ENCODE peak calls at places on chromosome 17, in seven cellular contexts. M, D, P, C, L, V and K are unnamed samples.

GRCh38 chr17:5587431-5588032 is 3.2 kb upstream of the NLRP1 start:
- DNase-seq in L (peak; percentile 78), M (no peak), C (no peak), D (peak; percentile 73), P (peak; percentile 21), V (peak; percentile 13), K (peak; percentile 85)

GRCh38 chr17:42623732-42624596 is 14.5 kb downstream of the TUBG1 start:
- DNase-seq in M (no peak), L (no peak), P (no peak), V (peak; percentile 14), D (no peak), C (no peak), K (peak; percentile 11)

GRCh38 chr17:7674934-7675333 is 12.4 kb downstream of the TP53 start:
- DNase-seq in V (no peak), M (no peak), L (no peak), D (no peak), C (no peak), P (no peak), K (no peak)

GRCh38 chr17:68634345-68634876 is 33.2 kb upstream of the FAM20A start:
- DNase-seq in P (no peak), V (no peak), D (no peak), L (no peak), C (no peak), M (no peak), K (no peak)

GRCh38 chr17:39548494-39548893 is 59.2 kb downstream of the NEUROD2 start:
- DNase-seq in P (no peak), C (no peak), V (no peak), M (no peak), L (no peak), D (no peak), K (no peak)

GRCh38 chr17:47276868-47277267 is 23.2 kb downstream of the ITGB3 start:
- DNase-seq in P (peak; percentile 68), D (peak; percentile 83), V (peak; percentile 24), C (no peak), L (no peak), M (no peak), K (peak; percentile 90)

GRCh38 chr17:30921544-30922196 is at the start of gene ADAP2:
- DNase-seq in P (no peak), L (peak; percentile 32), C (no peak), V (no peak), D (no peak), M (no peak), K (peak; percentile 20)

GRCh38 chr17:73203788-73204479 is 11.1 kb downstream of the COG1 start:
- DNase-seq in M (no peak), V (no peak), D (no peak), L (no peak), P (no peak), C (no peak), K (no peak)

GRCh38 chr17:52024296-52024870 is 134.1 kb downstream of the CA10 start:
- DNase-seq in C (peak; percentile 10), V (peak; percentile 60), D (no peak), L (peak; percentile 75), P (no peak), M (no peak), K (peak; percentile 49)

GRCh38 chr17:77327181-77327565 is 186.4 kb downstream of the SEC14L1 start:
- DNase-seq in C (no peak), V (no peak), P (no peak), M (no peak), D (no peak), L (no peak), K (no peak)

GRCh38 chr17:17567631-17568030 is 23.9 kb downstream of the PEMT start:
- DNase-seq in M (no peak), D (no peak), C (no peak), L (peak; percentile 90), P (no peak), V (peak; percentile 37), K (no peak)

GRCh38 chr17:66702106-66702936 is 132.6 kb upstream of the CACNG5 start:
- DNase-seq in V (no peak), L (no peak), D (no peak), M (no peak), P (no peak), C (no peak), K (no peak)

GRCh38 chr17:68435876-68436842 is 21.1 kb downstream of the WIPI1 start:
- DNase-seq in D (peak; percentile 77), L (peak; percentile 60), V (peak; percentile 45), P (peak; percentile 34), C (no peak), M (peak; percentile 66), K (peak; percentile 83)

GRCh38 chr17:44014437-44015172 is at the start of gene TMEM101:
- DNase-seq in C (peak; percentile 67), M (peak; percentile 89), L (peak; percentile 95), V (peak; percentile 80), P (peak; percentile 79), D (peak; percentile 98), K (peak; percentile 97)

GRCh38 chr17:50818266-50818665 is 17.1 kb upstream of the WFIKKN2 start:
- DNase-seq in M (no peak), V (no peak), P (no peak), C (no peak), D (no peak), L (no peak), K (no peak)

GRCh38 chr17:34474706-34475105 is 104.7 kb upstream of the TMEM132E start:
- DNase-seq in V (no peak), M (no peak), L (no peak), P (no peak), C (no peak), D (no peak), K (peak; percentile 19)

GRCh38 chr17:9937164-9937835 is 32.2 kb upstream of the RCVRN start:
- DNase-seq in M (no peak), V (no peak), D (peak; percentile 83), P (peak; percentile 11), L (peak; percentile 84), C (no peak), K (no peak)

GRCh38 chr17:76147211-76148014 is 6.4 kb upstream of the FOXJ1 start:
- DNase-seq in P (no peak), M (no peak), V (no peak), D (peak; percentile 49), C (no peak), L (peak; percentile 60), K (no peak)

GRCh38 chr17:4533522-4534502 is 21.4 kb downstream of the MYBBP1A start:
- DNase-seq in M (no peak), V (peak; percentile 41), C (no peak), L (no peak), D (no peak), P (no peak), K (no peak)

GRCh38 chr17:17204635-17205231 is 1.4 kb downstream of the PLD6 start:
- DNase-seq in V (no peak), D (no peak), M (no peak), C (no peak), P (no peak), L (no peak), K (no peak)

GRCh38 chr17:82148997-82149396 is 51.0 kb upstream of the FASN start:
- DNase-seq in L (no peak), V (no peak), D (no peak), C (no peak), M (no peak), P (no peak), K (no peak)

GRCh38 chr17:29573871-29574731 is 5.6 kb downstream of the TP53I13 start:
- DNase-seq in V (no peak), L (no peak), M (no peak), C (no peak), D (no peak), P (no peak), K (no peak)

GRCh38 chr17:74281799-74282198 is 7.8 kb downstream of the DNAI2 start:
- DNase-seq in V (no peak), D (no peak), M (no peak), P (no peak), L (no peak), C (no peak), K (no peak)